ENCODE peak calls at places on chromosomes 11 and 22, in nine cellular contexts. D, U, V, A, G, E, R, Q and Z are unnamed samples. For H3K4me1, the result is how much of the 10 kb centered on the place peaks cover.

GRCh38 chr11:26578998-26579635 is 7.1 kb upstream of the MUC15 start:
- DNase-seq in D (no peak), V (no peak), E (no peak), A (no peak), U (no peak), G (no peak), R (peak), Q (no peak), Z (peak)

GRCh38 chr11:93248602-93249001 is 50.8 kb upstream of the SLC36A4 start:
- DNase-seq in Q (no peak), E (no peak), R (peak), V (no peak), U (peak), G (no peak), D (no peak), A (peak), Z (no peak)

GRCh38 chr11:83191986-83192385 is 1.5 kb upstream of the ANKRD42 start:
- DNase-seq in G (no peak), V (no peak), A (no peak), U (no peak), E (no peak), Q (no peak), R (no peak), D (no peak), Z (no peak)

GRCh38 chr11:122808494-122808893 is 29.8 kb upstream of the CRTAM start:
- DNase-seq in U (no peak), E (no peak), R (peak), V (no peak), G (no peak), D (peak), A (peak), Q (no peak), Z (no peak)

GRCh38 chr11:24598636-24599035 is 101.8 kb downstream of the LUZP2 start:
- DNase-seq in R (no peak), V (peak), A (no peak), E (no peak), U (no peak), D (no peak), Q (no peak), G (no peak), Z (no peak)

GRCh38 chr22:42688241-42688913 is 32.3 kb downstream of the A4GALT start:
- DNase-seq in E (no peak), G (peak), A (peak), Q (peak), R (peak), D (peak), V (peak), U (no peak), Z (peak)

GRCh38 chr11:112453601-112454577 is 193.2 kb upstream of the PLET1 start:
- DNase-seq in G (peak), A (peak), E (no peak), U (peak), V (no peak), R (peak), D (no peak), Q (peak), Z (no peak)

GRCh38 chr11:26350002-26350401 is 18.1 kb downstream of the ANO3 start:
- DNase-seq in G (no peak), Q (no peak), U (no peak), D (no peak), E (no peak), V (no peak), A (no peak), R (no peak), Z (no peak)

GRCh38 chr22:28014141-28015055 is 95.3 kb upstream of the PITPNB start:
- DNase-seq in U (no peak), V (no peak), R (no peak), A (no peak), E (peak), D (peak), Q (peak), G (no peak), Z (no peak)

GRCh38 chr11:130099356-130099755 is 29.7 kb downstream of the APLP2 start:
- DNase-seq in U (no peak), V (no peak), D (no peak), E (no peak), Q (no peak), G (no peak), A (no peak), R (no peak), Z (no peak)

GRCh38 chr11:86041975-86042378 is 26.9 kb downstream of the PICALM start:
- DNase-seq in V (peak), U (peak), R (peak), A (peak), D (no peak), Q (no peak), G (peak), E (no peak), Z (peak)

GRCh38 chr11:47863189-47863892 is 15.2 kb upstream of the NUP160 start:
- DNase-seq in V (no peak), U (no peak), E (no peak), D (no peak), A (peak), G (no peak), Q (no peak), R (peak), Z (no peak)

GRCh38 chr11:96187779-96188624 is 155.0 kb downstream of the MAML2 start:
- DNase-seq in E (no peak), A (peak), R (peak), Q (no peak), D (peak), V (no peak), G (no peak), U (no peak), Z (peak)

GRCh38 chr11:121482231-121483129 is 29.7 kb upstream of the SORL1-AS1 start:
- DNase-seq in Q (no peak), V (no peak), A (no peak), R (no peak), U (no peak), D (no peak), G (no peak), E (no peak), Z (no peak)

GRCh38 chr22:50488006-50488677 is 1.5 kb downstream of the MIOX start:
- DNase-seq in V (no peak), G (no peak), A (no peak), U (no peak), E (no peak), R (no peak), Q (no peak), D (no peak), Z (no peak)

GRCh38 chr11:113082501-113082900 is 121.3 kb downstream of the NCAM1 start:
- DNase-seq in D (no peak), G (no peak), A (no peak), E (no peak), R (no peak), Q (no peak), U (no peak), V (no peak), Z (no peak)

GRCh38 chr11:102517670-102518069 is 12.9 kb downstream of the MMP7 start:
- DNase-seq in E (no peak), U (no peak), G (no peak), R (no peak), Q (no peak), D (no peak), A (no peak), V (no peak), Z (no peak)

GRCh38 chr11:124970925-124971324 is 16.9 kb downstream of the CCDC15 start:
- DNase-seq in A (peak), U (peak), Q (no peak), R (peak), V (peak), D (no peak), E (no peak), G (no peak), Z (peak)

GRCh38 chr11:74311352-74311926 is at the start of gene P4HA3:
- DNase-seq in U (peak), V (peak), R (peak), Q (peak), E (peak), A (peak), D (peak), G (peak), Z (no peak)

GRCh38 chr11:84437129-84438123 is 1151.3 kb upstream of the CCDC90B start:
- DNase-seq in A (no peak), R (no peak), E (no peak), D (no peak), V (peak), G (no peak), Q (peak), U (no peak), Z (no peak)

GRCh38 chr11:12242071-12242672 is 131.8 kb downstream of the MICAL2 start:
- DNase-seq in V (no peak), Q (no peak), G (no peak), U (no peak), A (no peak), D (no peak), R (no peak), E (no peak), Z (no peak)

GRCh38 chr11:8807544-8808225 is 103.3 kb upstream of the AKIP1 start:
- DNase-seq in Q (no peak), G (no peak), R (peak), U (no peak), D (peak), E (no peak), V (no peak), A (peak), Z (peak)

GRCh38 chr22:23054531-23055257 is 15.6 kb upstream of the GNAZ start:
- DNase-seq in D (no peak), E (peak), R (no peak), A (no peak), U (no peak), Q (peak), V (no peak), G (no peak), Z (no peak)

GRCh38 chr22:44037519-44038370 is 13.6 kb downstream of the PARVB start:
- DNase-seq in V (no peak), Q (no peak), G (peak), U (peak), A (peak), E (no peak), D (no peak), R (peak), Z (peak)

GRCh38 chr22:49302150-49302460 is 525.6 kb downstream of the BRD1 start:
- DNase-seq in R (no peak), E (no peak), G (no peak), V (no peak), U (no peak), D (no peak), Q (no peak), A (no peak), Z (no peak)

GRCh38 chr11:1561955-1562354 is 10.1 kb downstream of the DUSP8 start:
- DNase-seq in R (no peak), D (no peak), E (no peak), U (no peak), Q (peak), G (no peak), V (no peak), A (no peak), Z (no peak)

GRCh38 chr11:19508166-19508565 is 204.5 kb upstream of the NAV2 start:
- DNase-seq in U (no peak), V (no peak), R (peak), A (peak), D (no peak), Q (no peak), E (no peak), G (peak), Z (no peak)

GRCh38 chr22:24836282-24836681 is 30.3 kb downstream of the SGSM1 start:
- DNase-seq in E (no peak), D (no peak), V (no peak), R (peak), Q (no peak), U (no peak), A (no peak), G (no peak), Z (peak)

GRCh38 chr11:43789700-43790443 is 90.8 kb upstream of the ALKBH3 start:
- DNase-seq in Q (no peak), G (no peak), V (no peak), E (no peak), R (peak), U (peak), D (no peak), A (peak), Z (peak)

GRCh38 chr22:30115705-30116104 is 35.4 kb downstream of the HORMAD2 start:
- DNase-seq in G (no peak), V (no peak), R (no peak), U (peak), Q (no peak), D (no peak), A (peak), E (no peak), Z (no peak)

GRCh38 chr22:39559456-39560105 is 11.0 kb upstream of the CACNA1I start:
- DNase-seq in D (no peak), E (no peak), G (no peak), V (peak), Q (no peak), A (no peak), U (no peak), R (no peak), Z (no peak)

GRCh38 chr11:61293869-61294716 is 1.0 kb downstream of the VWCE start:
- DNase-seq in Q (peak), G (peak), U (no peak), V (peak), R (peak), A (peak), D (peak), E (peak), Z (no peak)

GRCh38 chr11:76327223-76327622 is 53.7 kb downstream of the THAP12 start:
- DNase-seq in E (no peak), G (no peak), V (no peak), R (no peak), D (no peak), Q (peak), U (no peak), A (no peak), Z (no peak)

GRCh38 chr11:129190087-129190486 is 2.0 kb downstream of the ARHGAP32 start:
- DNase-seq in R (peak), G (peak), Q (no peak), D (no peak), U (no peak), A (no peak), V (no peak), E (no peak), Z (peak)

GRCh38 chr11:75499423-75500305 is 26.1 kb downstream of the GDPD5 start:
- DNase-seq in E (no peak), U (no peak), R (peak), Q (no peak), D (peak), V (no peak), A (peak), G (peak), Z (peak)

GRCh38 chr22:26438006-26438405 is 8.9 kb downstream of the ASPHD2 start:
- DNase-seq in U (no peak), E (no peak), G (no peak), R (no peak), D (no peak), Q (no peak), A (no peak), V (no peak), Z (no peak)

GRCh38 chr11:43989162-43989961 is 46.9 kb downstream of the C11orf96 start:
- DNase-seq in U (no peak), R (no peak), A (no peak), G (no peak), Q (no peak), E (peak), V (peak), D (peak), Z (no peak)

GRCh38 chr22:26289486-26290250 is 120.4 kb downstream of the SEZ6L start:
- DNase-seq in R (no peak), U (no peak), E (no peak), G (no peak), Q (no peak), A (no peak), V (no peak), D (no peak), Z (no peak)

GRCh38 chr11:59601788-59602187 is 13.8 kb downstream of the OSBP start:
- DNase-seq in E (no peak), V (no peak), U (no peak), R (no peak), G (no peak), D (no peak), A (no peak), Q (no peak), Z (no peak)

GRCh38 chr11:59600636-59601035 is 14.9 kb downstream of the OSBP start:
- DNase-seq in U (no peak), V (no peak), E (no peak), A (no peak), G (no peak), R (no peak), D (no peak), Q (no peak), Z (no peak)

GRCh38 chr11:59602432-59602831 is 13.1 kb downstream of the OSBP start:
- DNase-seq in Q (no peak), D (no peak), A (no peak), E (no peak), U (no peak), R (no peak), V (no peak), G (no peak), Z (no peak)

GRCh38 chr11:59600234-59600633 is 15.3 kb downstream of the OSBP start:
- DNase-seq in D (no peak), V (no peak), U (no peak), Q (no peak), A (no peak), E (no peak), R (no peak), G (no peak), Z (no peak)
- H3K27ac ChIP-seq in D (no peak), V (no peak), U (no peak), Q (no peak), A (no peak), E (no peak), R (no peak), G (no peak), Z (no peak)

GRCh38 chr11:64725601-64726139 is 2.7 kb upstream of the NRXN2 start:
- DNase-seq in Q (peak), U (no peak), G (no peak), R (no peak), D (no peak), E (peak), V (no peak), A (no peak), Z (no peak)
- TF ChIP-seq CTCF in Q (no peak), U (no peak), G (no peak), R (no peak), D (no peak), E (no peak), V (no peak), A (no peak), Z (no peak)

DNA sequence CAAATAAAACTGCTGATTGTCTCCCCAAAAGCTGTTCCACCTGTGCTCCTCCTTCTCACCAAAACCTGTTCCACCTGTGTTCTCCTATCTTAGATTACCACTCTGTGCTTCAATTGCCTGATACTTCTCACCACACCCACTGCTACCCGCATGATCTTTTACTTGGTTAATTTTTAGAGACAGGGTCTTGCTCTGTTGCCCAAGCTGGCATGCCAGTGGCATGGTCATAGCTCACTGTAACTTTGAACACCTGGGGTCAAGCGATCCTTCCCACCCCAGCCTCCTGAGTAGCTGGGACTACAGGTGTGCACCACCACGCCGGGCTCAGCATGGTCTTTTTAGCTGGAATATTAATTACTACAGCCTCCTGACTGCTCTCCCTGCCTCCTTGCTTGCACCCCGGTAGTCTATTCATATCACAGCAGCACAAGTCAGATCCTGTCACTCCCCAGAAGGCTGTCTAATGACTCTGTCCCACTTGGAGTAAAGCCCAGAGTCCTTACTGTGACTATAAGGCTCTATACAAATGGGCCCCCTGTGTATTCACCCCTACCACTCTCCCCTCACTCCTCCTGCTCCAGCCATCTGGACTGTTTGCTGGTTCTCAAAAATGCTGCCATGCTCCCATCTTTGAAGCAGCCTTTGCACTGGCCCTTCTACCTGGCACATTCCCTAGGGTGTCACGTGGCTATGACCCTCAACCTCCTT is 3.5 kb downstream of the C11orf91 start:
- DNase-seq in A (no peak), U (no peak), E (no peak), R (no peak), G (no peak), V (no peak), D (no peak), Q (no peak), Z (peak)
- H3K4me1 ChIP-seq in A (under half), U (under half), E (under half), R (under half), G (half or more), V (under half), D (half or more), Q (under half), Z (under half)

DNA sequence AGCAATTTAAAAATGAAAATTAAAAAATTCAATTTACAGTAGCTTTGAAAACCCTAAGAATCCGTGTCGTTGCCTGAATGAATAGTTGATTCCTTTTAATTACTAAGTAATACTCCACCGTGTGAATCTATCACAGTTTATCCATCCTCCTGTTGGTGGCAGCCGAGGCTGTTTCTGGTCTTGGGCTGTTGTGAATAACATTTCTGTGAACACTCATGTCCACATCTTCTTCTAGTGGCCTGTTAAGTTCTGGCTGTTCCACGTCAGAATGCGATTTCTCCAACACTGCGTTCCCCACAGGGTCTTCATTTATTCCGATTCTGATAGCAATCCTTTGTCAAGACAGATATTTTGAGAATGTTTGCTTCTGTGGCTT is 223.0 kb downstream of the TBC1D22A start:
- DNase-seq in E (no peak), A (no peak), U (no peak), R (no peak), V (no peak), G (no peak), D (no peak), Q (no peak), Z (no peak)
- H3K27ac ChIP-seq in E (no peak), A (no peak), U (peak), R (no peak), V (no peak), G (no peak), D (no peak), Q (no peak), Z (no peak)

GRCh38 chr11:133843454-133843987 is 1.8 kb downstream of the SPATA19 start:
- DNase-seq in R (no peak), G (no peak), V (no peak), Q (no peak), A (no peak), U (no peak), D (no peak), E (no peak), Z (no peak)
- TF ChIP-seq CTCF in R (no peak), G (no peak), V (no peak), Q (no peak), A (no peak), U (no peak), D (no peak), E (no peak), Z (no peak)

GRCh38 chr11:58579192-58580129 is 598 bp downstream of the ZFP91 start:
- DNase-seq in A (peak), R (peak), D (peak), U (peak), G (peak), V (peak), E (peak), Q (peak), Z (peak)
- H3K4me1 ChIP-seq in A (under half), R (under half), D (half or more), U (under half), G (half or more), V (under half), E (under half), Q (half or more), Z (under half)

DNA sequence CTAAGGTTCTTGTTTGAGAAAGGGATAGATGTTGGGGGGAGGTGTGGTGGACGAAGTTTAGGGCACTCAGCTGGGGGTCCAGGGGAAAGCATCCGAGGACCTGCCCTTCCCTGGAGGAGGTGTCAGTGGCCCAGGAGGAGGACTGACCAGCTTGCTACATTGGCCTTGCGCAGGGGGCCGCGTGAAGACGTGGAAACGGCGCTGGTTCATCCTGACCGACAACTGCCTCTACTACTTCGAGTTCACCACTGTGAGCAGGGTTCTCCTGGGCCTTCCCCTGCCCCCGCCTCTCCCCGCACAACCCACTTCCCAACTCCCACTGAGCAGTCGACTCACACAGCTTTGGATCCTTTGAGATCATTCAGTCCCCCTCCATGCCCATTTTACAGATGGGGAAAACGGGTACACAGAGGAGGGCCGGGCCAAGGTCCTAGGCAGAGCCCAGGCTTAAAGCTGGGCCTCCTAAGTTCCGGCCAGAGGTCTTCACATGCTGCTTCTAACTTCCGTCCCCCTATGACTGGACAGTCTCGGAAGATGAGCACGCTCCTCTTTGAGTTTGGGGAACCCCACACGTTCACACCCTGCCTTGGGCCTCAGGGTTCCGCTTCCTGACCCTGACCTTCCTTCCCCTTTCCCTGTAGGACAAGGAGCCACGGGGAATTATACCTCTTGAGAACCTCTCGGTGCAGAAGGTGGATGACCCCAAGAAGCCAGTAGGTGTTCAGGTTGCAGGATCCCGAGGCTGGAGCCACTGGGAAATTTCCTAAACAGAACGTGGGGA is 28.7 kb downstream of the CYTH4 start:
- DNase-seq in D (peak), Q (no peak), U (no peak), G (no peak), E (peak), A (no peak), V (no peak), R (no peak), Z (no peak)
- H3K27ac ChIP-seq in D (no peak), Q (peak), U (no peak), G (peak), E (peak), A (no peak), V (no peak), R (no peak), Z (no peak)